ENCODE peak calls at places on chromosomes 7 and 10, in eight cellular contexts. F is naive thymus-derived CD4-positive, alpha-beta T cell; D is psoas muscle; N is lower leg skin; P is brain microvascular endothelial cell; A is tibial nerve; K is right atrium auricular region; Z is left ventricle myocardium inferior. B is an unnamed sample.

GRCh38 chr10:3898821-3899220 is 113.8 kb upstream of the KLF6 start:
- DNase-seq in A (no peak), D (no peak), K (no peak), P (no peak), N (no peak), F (no peak), Z (no peak), B (no peak)

GRCh38 chr10:78211476-78212110 is 177.9 kb downstream of the RPS24 start:
- DNase-seq in A (peak; percentile 45), Z (no peak), N (no peak), K (no peak), F (no peak), P (peak; percentile 29), D (peak; percentile 23), B (no peak)

GRCh38 chr7:90613088-90613498 is 17.0 kb downstream of the CDK14 start:
- DNase-seq in Z (no peak), F (no peak), K (no peak), D (no peak), N (no peak), P (no peak), A (no peak), B (no peak)

GRCh38 chr10:84337199-84337598 is 8.8 kb downstream of the CCSER2 start:
- DNase-seq in K (no peak), F (no peak), P (peak; percentile 36), A (no peak), D (no peak), N (no peak), Z (no peak), B (peak; percentile 30)

GRCh38 chr7:1874522-1875389 is 204.7 kb downstream of the ELFN1 start:
- DNase-seq in F (no peak), N (no peak), A (no peak), P (no peak), Z (no peak), D (no peak), K (no peak), B (no peak)

GRCh38 chr10:43226851-43227845 is 39.7 kb downstream of the RASGEF1A start:
- DNase-seq in K (no peak), Z (peak; percentile 2), D (peak; percentile 5), A (no peak), P (no peak), N (no peak), F (no peak), B (no peak)

GRCh38 chr7:156640949-156641485 is 443 bp downstream of the RNF32 start:
- DNase-seq in A (no peak), D (peak; percentile 28), F (no peak), K (no peak), Z (no peak), P (peak; percentile 28), N (no peak), B (no peak)

GRCh38 chr7:113421696-113422330 is 303.5 kb upstream of the SMIM30 start:
- DNase-seq in N (peak; percentile 83), D (peak; percentile 51), K (peak; percentile 87), P (peak; percentile 93), Z (peak; percentile 37), A (peak; percentile 98), F (peak; percentile 26), B (peak; percentile 29)

GRCh38 chr10:122164028-122164601 is 107.0 kb upstream of the BTBD16 start:
- DNase-seq in Z (no peak), A (no peak), D (no peak), N (no peak), K (no peak), F (no peak), P (no peak), B (no peak)
- H3K4me3 ChIP-seq in Z (peak overlapping the region; percentile 60), A (peak overlapping the region; percentile 37), D (peak overlapping the region; percentile 50), N (no peak overlapping the region), K (peak overlapping the region; percentile 42), F (no peak overlapping the region), P (peak overlapping the region; percentile 60), B (peak overlapping the region; percentile 52)

DNA sequence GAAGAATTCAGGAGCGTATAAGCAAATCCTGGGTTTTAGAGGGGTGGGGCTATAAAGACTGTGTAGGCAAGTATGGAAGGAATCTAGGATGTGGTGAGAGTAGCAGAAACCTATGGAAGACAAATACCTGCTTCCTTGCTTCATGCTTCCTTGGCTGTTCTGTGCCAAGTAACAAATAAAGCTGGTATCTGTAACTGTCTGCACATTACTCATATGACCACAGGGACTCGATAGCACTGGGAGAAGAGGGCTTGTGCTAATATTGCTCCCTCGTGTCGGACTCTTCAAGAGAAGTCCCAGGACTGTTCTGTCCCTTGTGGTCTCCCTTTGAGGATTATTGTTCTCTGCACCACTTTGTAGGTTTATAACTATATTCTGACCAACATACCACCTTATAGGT is 11.5 kb upstream of the GIMAP7 start:
- DNase-seq in D (no peak), N (no peak), P (no peak), F (no peak), Z (no peak), K (no peak), A (no peak), B (no peak)
- H3K4me3 ChIP-seq in D (no peak overlapping the region), N (no peak overlapping the region), P (no peak overlapping the region), F (peak overlapping the region; percentile 7), Z (no peak overlapping the region), K (no peak overlapping the region), A (no peak overlapping the region), B (no peak overlapping the region)

GRCh38 chr10:70932415-70933196 is 44.2 kb upstream of the PCBD1 start:
- DNase-seq in K (no peak), P (no peak), Z (no peak), F (no peak), A (no peak), N (no peak), D (no peak), B (no peak)

GRCh38 chr10:70928140-70928539 is 39.8 kb upstream of the PCBD1 start:
- DNase-seq in A (no peak), K (no peak), N (no peak), F (no peak), Z (no peak), P (no peak), D (no peak), B (no peak)

GRCh38 chr10:70927221-70927943 is 39.0 kb upstream of the PCBD1 start:
- DNase-seq in N (no peak), P (peak; percentile 56), A (no peak), K (no peak), F (no peak), D (no peak), Z (no peak), B (no peak)

GRCh38 chr10:70931168-70931805 is 42.9 kb upstream of the PCBD1 start:
- DNase-seq in Z (no peak), N (no peak), D (no peak), A (no peak), K (no peak), F (no peak), P (peak; percentile 37), B (peak; percentile 11)

GRCh38 chr10:70930251-70931000 is 42.1 kb upstream of the PCBD1 start:
- DNase-seq in N (no peak), Z (no peak), K (no peak), D (no peak), A (no peak), F (no peak), P (no peak), B (no peak)
- H3K4me3 ChIP-seq in N (no peak overlapping the region), Z (no peak overlapping the region), K (no peak overlapping the region), D (no peak overlapping the region), A (no peak overlapping the region), F (no peak overlapping the region), P (no peak overlapping the region), B (no peak overlapping the region)

DNA sequence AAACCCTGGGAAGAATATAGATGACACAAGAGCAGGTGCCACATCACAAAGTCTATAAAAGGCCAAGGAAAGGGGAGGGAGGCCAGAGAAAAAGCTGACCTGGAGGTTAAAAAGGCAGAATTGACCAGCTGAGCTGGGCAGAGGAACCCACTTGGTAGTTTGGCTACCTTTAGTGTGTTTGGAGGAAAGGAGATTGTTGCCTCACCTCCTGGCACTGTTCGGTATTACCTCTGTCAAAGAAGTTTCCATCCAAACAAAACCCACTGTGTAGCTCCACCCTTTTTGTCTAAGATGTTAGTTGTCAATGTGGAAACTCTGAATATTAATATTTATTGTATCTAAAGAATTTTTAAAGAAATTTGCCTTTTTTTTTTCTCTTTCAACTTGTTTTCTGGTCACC is 23.4 kb downstream of the ENTPD7 start:
- DNase-seq in A (no peak), K (no peak), P (no peak), D (no peak), F (no peak), N (no peak), Z (no peak), B (no peak)
- H3K4me3 ChIP-seq in A (no peak overlapping the region), K (no peak overlapping the region), P (no peak overlapping the region), D (no peak overlapping the region), F (no peak overlapping the region), N (no peak overlapping the region), Z (no peak overlapping the region), B (no peak overlapping the region)

GRCh38 chr10:130301026-130301892 is 165.1 kb downstream of the GLRX3 start:
- DNase-seq in D (no peak), Z (peak; percentile 77), N (no peak), A (no peak), F (peak; percentile 58), P (no peak), K (no peak), B (peak; percentile 20)
- H3K4me3 ChIP-seq in D (peak overlapping the region; percentile 71), Z (peak overlapping the region; percentile 82), N (no peak overlapping the region), A (peak overlapping the region; percentile 52), F (peak overlapping the region; percentile 44), P (peak overlapping the region; percentile 26), K (no peak overlapping the region), B (peak overlapping the region; percentile 51)

B was measured in skeletal muscle cell.